ENCODE peak calls at places on chromosomes 6 and 20, in eight cellular contexts. G, F, Q, N, P, Z, X and Y are unnamed samples.

GRCh38 chr6:168181776-168182765 is 103.1 kb upstream of the FRMD1 start:
- DNase-seq in Q (no peak), F (peak), N (no peak), X (no peak), Z (no peak), G (no peak), P (no peak), Y (no peak)

GRCh38 chr20:32062776-32063170 is 10.7 kb downstream of the HCK start:
- DNase-seq in X (peak), P (peak), F (no peak), Z (peak), Q (no peak), G (no peak), N (no peak), Y (no peak)

GRCh38 chr6:41625442-41625841 is 12.8 kb upstream of the MDFI start:
- DNase-seq in Z (no peak), Q (no peak), X (no peak), G (no peak), N (peak), P (peak), F (no peak), Y (no peak)

GRCh38 chr6:45327956-45328522 is at the start of gene RUNX2:
- DNase-seq in N (peak), Z (peak), X (no peak), Q (peak), P (no peak), F (peak), G (peak), Y (no peak)

GRCh38 chr6:7604506-7604905 is 14.5 kb downstream of the SNRNP48 start:
- DNase-seq in Q (no peak), N (no peak), P (no peak), F (no peak), G (no peak), Z (no peak), X (no peak), Y (no peak)

GRCh38 chr20:19779634-19780033 is 21.6 kb downstream of the RIN2 start:
- DNase-seq in N (peak), X (no peak), Z (no peak), G (no peak), P (no peak), F (no peak), Q (no peak), Y (no peak)

GRCh38 chr20:45098096-45098773 is 2.7 kb downstream of the KCNS1 start:
- DNase-seq in Q (no peak), X (no peak), P (peak), Z (no peak), F (peak), G (peak), N (no peak), Y (no peak)

GRCh38 chr6:162363757-162364156 is 363.8 kb downstream of the PRKN start:
- DNase-seq in X (no peak), N (no peak), P (no peak), Z (peak), F (no peak), G (no peak), Q (no peak), Y (no peak)

GRCh38 chr6:136360783-136361182 is 71.1 kb upstream of the BCLAF1 start:
- DNase-seq in N (no peak), X (no peak), F (no peak), Z (no peak), G (no peak), P (no peak), Q (no peak), Y (no peak)

GRCh38 chr6:46990031-46990644 is 52.0 kb downstream of the ADGRF1 start:
- DNase-seq in Q (no peak), Z (no peak), X (no peak), P (peak), N (no peak), F (no peak), G (no peak), Y (no peak)

GRCh38 chr6:94269256-94269655 is 849.9 kb upstream of the EPHA7 start:
- DNase-seq in G (peak), X (no peak), Z (no peak), F (peak), Q (no peak), N (no peak), P (no peak), Y (no peak)

GRCh38 chr6:101120747-101121146 is 239.6 kb upstream of the ASCC3 start:
- DNase-seq in G (no peak), X (no peak), P (no peak), N (no peak), Z (no peak), Q (no peak), F (no peak), Y (no peak)

GRCh38 chr6:148513145-148514071 is 170.8 kb downstream of the SASH1 start:
- DNase-seq in X (no peak), Q (peak), N (no peak), F (no peak), G (no peak), Z (no peak), P (peak), Y (no peak)

GRCh38 chr6:35955071-35955470 is 34.2 kb upstream of the SRPK1 start:
- DNase-seq in X (no peak), N (peak), Z (no peak), Q (peak), G (no peak), P (no peak), F (no peak), Y (no peak)

GRCh38 chr6:138087549-138087948 is 19.7 kb downstream of the PERP start:
- DNase-seq in G (peak), N (peak), Q (peak), X (no peak), Z (no peak), F (no peak), P (no peak), Y (no peak)

GRCh38 chr20:36271639-36272546 is 34.2 kb upstream of the DLGAP4 start:
- DNase-seq in Q (no peak), N (no peak), F (no peak), X (no peak), Z (no peak), G (no peak), P (no peak), Y (no peak)

GRCh38 chr20:36274248-36274841 is 31.8 kb upstream of the DLGAP4 start:
- DNase-seq in Q (no peak), N (no peak), X (no peak), P (no peak), F (no peak), G (no peak), Z (no peak), Y (no peak)

GRCh38 chr20:36272547-36273220 is 33.5 kb upstream of the DLGAP4 start:
- DNase-seq in X (no peak), N (no peak), F (no peak), G (no peak), P (no peak), Z (no peak), Q (no peak), Y (no peak)

GRCh38 chr20:36275011-36275410 is 31.1 kb upstream of the DLGAP4 start:
- DNase-seq in Z (no peak), G (no peak), N (no peak), X (no peak), Q (no peak), F (no peak), P (no peak), Y (no peak)

DNA sequence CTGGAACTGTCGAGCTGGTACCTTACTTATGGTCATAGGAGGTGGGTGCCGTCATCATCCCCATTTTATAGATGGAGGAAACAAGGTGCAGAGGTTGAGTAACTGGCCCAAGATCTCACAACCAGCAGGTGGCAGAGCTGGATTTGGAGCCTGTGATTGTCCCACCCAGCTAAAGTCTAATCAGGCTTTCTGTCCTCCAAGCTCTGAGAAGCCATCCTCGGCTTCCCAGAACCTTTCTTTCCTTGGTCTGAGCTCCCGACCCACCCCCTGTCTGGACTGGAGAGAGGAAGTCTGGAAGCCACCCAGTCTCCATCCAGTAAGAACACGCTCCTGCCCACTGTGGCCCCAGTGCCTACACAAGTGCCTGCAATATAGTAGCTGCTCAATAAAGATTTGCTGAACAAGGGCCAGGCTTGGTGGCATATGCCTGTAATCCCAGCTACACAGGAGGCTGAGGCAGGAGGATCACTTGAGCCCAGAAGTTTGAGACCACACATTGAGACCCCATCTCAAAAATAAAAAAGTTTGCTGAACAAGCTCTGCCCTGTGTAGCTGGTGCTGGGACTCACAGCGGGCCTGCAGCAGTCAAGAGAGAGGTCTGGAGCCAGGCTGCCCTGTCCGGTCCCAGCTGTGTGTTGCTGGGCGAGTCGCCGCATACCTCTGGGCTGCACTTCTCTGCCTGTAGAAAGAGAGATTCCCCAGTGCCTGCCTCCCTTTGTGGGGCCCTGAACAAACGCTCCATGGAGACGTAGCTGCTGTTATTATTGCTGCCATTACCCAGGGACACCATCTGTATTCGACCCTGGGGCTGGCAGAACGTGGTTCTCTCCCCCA is 32.5 kb upstream of the DLGAP4 start:
- DNase-seq in Z (peak), G (no peak), F (peak), P (no peak), N (no peak), Q (peak), X (peak), Y (no peak)
- TF ChIP-seq CTCF in Z (peak), G (peak), F (peak), P (peak), N (peak), Q (peak), X (peak), Y (no peak)

GRCh38 chr20:50394569-50394968 is 115.6 kb upstream of the PTPN1 start:
- DNase-seq in P (no peak), N (no peak), F (no peak), X (no peak), Q (no peak), G (no peak), Z (peak), Y (no peak)
- TF ChIP-seq CTCF in P (no peak), N (no peak), F (no peak), X (no peak), Q (no peak), G (no peak), Z (no peak), Y (no peak)

DNA sequence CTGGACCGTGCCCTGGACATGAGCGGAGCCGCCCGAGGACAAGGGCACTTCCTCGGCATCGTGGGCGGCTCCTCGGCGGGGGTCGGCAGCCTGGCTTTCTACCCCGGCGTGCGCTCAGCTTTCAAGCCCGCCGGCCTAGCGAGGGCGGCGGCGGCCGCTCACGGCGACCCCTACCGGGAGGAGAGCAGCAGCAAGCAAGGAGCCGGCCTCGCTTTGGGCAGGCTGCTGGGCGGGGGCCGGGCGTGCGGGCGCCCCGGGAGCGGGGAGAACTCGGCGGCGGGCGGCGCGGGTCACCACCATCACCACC is 6.7 kb downstream of the PRDM13 start:
- DNase-seq in F (peak), P (peak), X (peak), Z (no peak), N (no peak), Q (no peak), G (no peak), Y (no peak)
- TF ChIP-seq CTCF in F (peak), P (peak), X (peak), Z (no peak), N (no peak), Q (peak), G (peak), Y (peak)

DNA sequence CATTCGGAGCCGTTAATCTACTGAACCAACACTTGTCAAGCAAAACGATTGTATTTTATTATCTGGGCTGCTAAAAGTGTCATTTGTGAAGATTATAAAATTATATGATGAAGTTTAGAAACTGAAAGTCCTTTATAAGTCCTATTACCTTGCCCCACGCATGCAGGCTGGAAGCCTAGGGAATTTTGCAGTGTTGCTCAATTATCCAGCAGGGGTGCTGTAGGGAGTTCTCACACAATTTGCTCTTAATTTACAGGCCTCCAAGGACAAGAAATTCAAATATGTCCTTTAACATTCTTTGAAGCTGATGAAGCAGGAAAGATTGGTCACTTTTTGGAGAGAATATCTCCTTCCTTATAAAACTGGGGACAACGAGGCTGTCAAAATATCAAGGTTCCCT is 368.9 kb downstream of the LMBRD1 start:
- DNase-seq in P (no peak), Z (no peak), N (no peak), G (no peak), Q (no peak), X (no peak), F (peak), Y (no peak)
- TF ChIP-seq CTCF in P (no peak), Z (no peak), N (no peak), G (no peak), Q (no peak), X (no peak), F (peak), Y (no peak)

GRCh38 chr6:157139054-157139708 is 184.1 kb downstream of the TMEM242 start:
- DNase-seq in P (no peak), Z (peak), G (no peak), X (no peak), Q (no peak), N (no peak), F (no peak), Y (no peak)
- TF ChIP-seq CTCF in P (peak), Z (peak), G (peak), X (no peak), Q (peak), N (peak), F (peak), Y (no peak)

GRCh38 chr6:414447-414846 is 22.9 kb downstream of the IRF4 start:
- DNase-seq in G (no peak), Q (no peak), X (no peak), Z (peak), P (no peak), N (no peak), F (no peak), Y (no peak)

GRCh38 chr6:411402-412145 is 20.0 kb downstream of the IRF4 start:
- DNase-seq in P (no peak), G (no peak), Q (no peak), Z (peak), N (no peak), X (no peak), F (no peak), Y (no peak)

GRCh38 chr6:412146-412886 is 20.8 kb downstream of the IRF4 start:
- DNase-seq in P (no peak), G (no peak), Z (no peak), X (no peak), Q (no peak), F (no peak), N (no peak), Y (no peak)

GRCh38 chr6:410555-411395 is 19.2 kb downstream of the IRF4 start:
- DNase-seq in N (no peak), F (no peak), X (no peak), Z (no peak), G (no peak), P (no peak), Q (no peak), Y (no peak)

GRCh38 chr6:415087-415486 is 23.5 kb downstream of the IRF4 start:
- DNase-seq in Q (no peak), F (no peak), Z (no peak), N (no peak), P (no peak), G (no peak), X (no peak), Y (no peak)
- TF ChIP-seq CTCF in Q (no peak), F (no peak), Z (no peak), N (no peak), P (no peak), G (no peak), X (no peak), Y (no peak)

DNA sequence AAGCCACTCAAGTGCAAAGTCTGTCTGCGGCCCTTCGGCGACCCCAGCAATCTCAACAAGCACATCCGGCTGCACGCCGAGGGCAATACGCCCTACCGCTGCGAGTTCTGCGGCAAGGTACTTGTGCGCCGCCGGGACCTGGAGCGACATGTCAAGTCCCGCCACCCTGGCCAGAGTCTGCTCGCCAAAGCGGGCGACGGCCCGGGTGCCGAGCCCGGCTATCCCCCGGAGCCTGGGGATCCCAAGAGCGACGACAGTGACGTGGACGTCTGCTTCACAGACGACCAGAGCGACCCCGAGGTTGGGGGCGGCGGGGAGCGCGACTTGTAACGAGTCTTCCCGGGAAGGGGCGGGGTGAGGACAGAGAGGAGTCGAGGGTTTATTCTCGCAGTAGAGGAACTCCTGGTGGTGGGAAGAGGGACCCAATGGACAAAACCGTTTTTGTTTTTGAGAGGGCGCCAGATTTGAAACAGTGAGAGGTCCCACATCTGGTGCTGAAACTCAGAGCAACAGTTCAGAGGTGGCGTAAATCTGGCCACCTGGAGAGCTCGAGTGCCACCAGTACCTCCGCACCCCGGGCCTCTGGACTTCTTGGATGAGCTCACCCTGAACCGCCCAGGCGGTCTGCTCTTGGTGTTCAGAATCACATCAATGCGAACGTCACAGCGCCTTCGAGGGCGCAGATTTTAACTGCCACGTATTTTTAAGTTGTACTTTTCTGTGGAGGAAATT is 8.0 kb downstream of the PRDM13 start:
- DNase-seq in N (no peak), P (no peak), Q (no peak), F (peak), G (no peak), Z (peak), X (no peak), Y (no peak)
- TF ChIP-seq CTCF in N (no peak), P (no peak), Q (no peak), F (no peak), G (no peak), Z (no peak), X (no peak), Y (no peak)

DNA sequence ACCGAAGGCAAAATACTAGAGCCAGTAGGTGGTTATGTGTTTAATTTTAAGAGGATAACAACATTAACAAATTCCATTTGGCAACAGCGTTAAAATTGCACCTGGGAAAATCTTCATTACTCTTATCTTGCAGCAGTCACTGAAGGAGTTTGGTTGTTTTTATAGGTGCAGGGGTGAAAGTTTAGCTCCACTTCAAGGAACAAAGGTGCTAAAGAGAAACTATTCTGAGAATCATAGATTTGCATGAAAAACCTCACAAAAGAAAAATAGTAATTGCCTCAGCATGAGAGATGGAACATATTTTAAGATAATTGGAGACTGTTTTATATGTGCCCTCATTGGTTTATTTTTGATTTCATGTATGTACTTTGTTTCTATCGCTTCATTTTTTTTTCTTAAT is 444.4 kb downstream of the UTRN start:
- DNase-seq in N (no peak), P (no peak), X (no peak), Z (no peak), Q (no peak), G (no peak), F (no peak), Y (no peak)
- TF ChIP-seq CTCF in N (no peak), P (no peak), X (no peak), Z (no peak), Q (no peak), G (no peak), F (no peak), Y (no peak)